ENCODE peak calls at places on chromosomes 16 and 17, in five cellular contexts. One of them, this sample, is unnamed. For H3K9me3 and H3K4me1, the result is how much of the 10 kb centered on the place peaks cover.

GRCh38 chr17:79844869-79845600 is 5.8 kb upstream of the CBX4 start:
- DNase-seq in BE2C: peak
- DNase-seq in fibroblast of lung: no peak
- DNase-seq in neural progenitor cell: peak
- DNase-seq in HepG2: peak
- DNase-seq in this sample: peak

GRCh38 chr17:75105269-75106080 is 4.3 kb upstream of the ARMC7 start:
- DNase-seq in BE2C: peak
- DNase-seq in fibroblast of lung: peak
- DNase-seq in neural progenitor cell: peak
- DNase-seq in HepG2: peak
- DNase-seq in this sample: peak

GRCh38 chr17:56478836-56479447 is 114.6 kb upstream of the NOG start:
- DNase-seq in BE2C: peak
- DNase-seq in fibroblast of lung: peak
- DNase-seq in neural progenitor cell: peak
- DNase-seq in HepG2: peak
- DNase-seq in this sample: no peak

GRCh38 chr17:63751806-63752205 is 10.2 kb upstream of the STRADA start:
- DNase-seq in BE2C: no peak
- DNase-seq in fibroblast of lung: no peak
- DNase-seq in neural progenitor cell: no peak
- DNase-seq in HepG2: no peak
- DNase-seq in this sample: no peak

GRCh38 chr17:64546716-64547115 is 39.9 kb downstream of the CEP95 start:
- DNase-seq in BE2C: no peak
- DNase-seq in fibroblast of lung: no peak
- DNase-seq in neural progenitor cell: no peak
- DNase-seq in HepG2: no peak
- DNase-seq in this sample: no peak

GRCh38 chr17:80773243-80773991 is 218.2 kb upstream of the CHMP6 start:
- DNase-seq in BE2C: peak
- DNase-seq in fibroblast of lung: peak
- DNase-seq in neural progenitor cell: peak
- DNase-seq in HepG2: no peak
- DNase-seq in this sample: no peak

GRCh38 chr16:24995469-24995868 is 19.7 kb downstream of the ARHGAP17 start:
- DNase-seq in BE2C: no peak
- DNase-seq in fibroblast of lung: no peak
- DNase-seq in neural progenitor cell: no peak
- DNase-seq in HepG2: no peak
- DNase-seq in this sample: no peak

GRCh38 chr17:42682400-42683384 is at the start of gene CNTNAP1:
- DNase-seq in BE2C: peak
- DNase-seq in fibroblast of lung: peak
- DNase-seq in neural progenitor cell: peak
- DNase-seq in HepG2: peak
- DNase-seq in this sample: no peak

GRCh38 chr16:19613834-19614233 is 58.3 kb downstream of the VPS35L start:
- DNase-seq in BE2C: no peak
- DNase-seq in fibroblast of lung: peak
- DNase-seq in neural progenitor cell: no peak
- DNase-seq in HepG2: no peak
- DNase-seq in this sample: no peak

GRCh38 chr16:23258919-23259237 is 43.2 kb upstream of the SCNN1B start:
- DNase-seq in BE2C: no peak
- DNase-seq in fibroblast of lung: no peak
- DNase-seq in neural progenitor cell: no peak
- DNase-seq in HepG2: no peak
- DNase-seq in this sample: no peak

GRCh38 chr17:49349535-49349934 is 12.5 kb downstream of the ZNF652 start:
- DNase-seq in BE2C: no peak
- DNase-seq in fibroblast of lung: no peak
- DNase-seq in neural progenitor cell: no peak
- DNase-seq in HepG2: no peak
- DNase-seq in this sample: no peak

GRCh38 chr17:7132511-7133094 is 18.0 kb upstream of the ASGR2 start:
- DNase-seq in BE2C: no peak
- DNase-seq in fibroblast of lung: no peak
- DNase-seq in neural progenitor cell: peak
- DNase-seq in HepG2: peak
- DNase-seq in this sample: no peak

GRCh38 chr17:8947201-8947600 is 18.3 kb downstream of the PIK3R5 start:
- DNase-seq in BE2C: no peak
- DNase-seq in fibroblast of lung: peak
- DNase-seq in neural progenitor cell: no peak
- DNase-seq in HepG2: no peak
- DNase-seq in this sample: no peak

GRCh38 chr16:85481738-85482137 is 131.4 kb upstream of the GSE1 start:
- DNase-seq in BE2C: no peak
- DNase-seq in fibroblast of lung: no peak
- DNase-seq in neural progenitor cell: no peak
- DNase-seq in HepG2: no peak
- DNase-seq in this sample: no peak

GRCh38 chr17:57604771-57605733 is 140.0 kb downstream of the CCDC182 start:
- DNase-seq in BE2C: peak
- DNase-seq in fibroblast of lung: peak
- DNase-seq in neural progenitor cell: peak
- DNase-seq in HepG2: no peak
- DNase-seq in this sample: no peak

GRCh38 chr17:17295141-17295540 is 8.0 kb upstream of the NT5M start:
- DNase-seq in BE2C: no peak
- DNase-seq in fibroblast of lung: no peak
- DNase-seq in neural progenitor cell: no peak
- DNase-seq in HepG2: no peak
- DNase-seq in this sample: no peak

GRCh38 chr17:1177099-1177996 is 2.4 kb downstream of the ABR start:
- DNase-seq in BE2C: no peak
- DNase-seq in fibroblast of lung: peak
- DNase-seq in neural progenitor cell: no peak
- DNase-seq in HepG2: no peak
- DNase-seq in this sample: no peak

GRCh38 chr17:77794846-77795245 is 163.7 kb upstream of the TNRC6C start:
- DNase-seq in BE2C: no peak
- DNase-seq in fibroblast of lung: no peak
- DNase-seq in neural progenitor cell: no peak
- DNase-seq in HepG2: no peak
- DNase-seq in this sample: no peak

GRCh38 chr17:43706235-43706634 is 44.5 kb upstream of the MEOX1 start:
- DNase-seq in BE2C: no peak
- DNase-seq in fibroblast of lung: no peak
- DNase-seq in neural progenitor cell: no peak
- DNase-seq in HepG2: no peak
- DNase-seq in this sample: no peak

GRCh38 chr17:41593306-41594095 is 6.8 kb upstream of the KRT14 start:
- DNase-seq in BE2C: no peak
- DNase-seq in fibroblast of lung: no peak
- DNase-seq in neural progenitor cell: no peak
- DNase-seq in HepG2: no peak
- DNase-seq in this sample: no peak

GRCh38 chr17:41594363-41594915 is 7.7 kb upstream of the KRT14 start:
- DNase-seq in BE2C: no peak
- DNase-seq in fibroblast of lung: no peak
- DNase-seq in neural progenitor cell: no peak
- DNase-seq in HepG2: no peak
- DNase-seq in this sample: no peak

GRCh38 chr17:41595585-41595984 is 8.9 kb upstream of the KRT14 start:
- DNase-seq in BE2C: no peak
- DNase-seq in fibroblast of lung: no peak
- DNase-seq in neural progenitor cell: no peak
- DNase-seq in HepG2: no peak
- DNase-seq in this sample: no peak

GRCh38 chr17:41589301-41589700 is 2.6 kb upstream of the KRT14 start:
- DNase-seq in BE2C: no peak
- DNase-seq in fibroblast of lung: no peak
- DNase-seq in neural progenitor cell: no peak
- DNase-seq in HepG2: no peak
- DNase-seq in this sample: no peak

DNA sequence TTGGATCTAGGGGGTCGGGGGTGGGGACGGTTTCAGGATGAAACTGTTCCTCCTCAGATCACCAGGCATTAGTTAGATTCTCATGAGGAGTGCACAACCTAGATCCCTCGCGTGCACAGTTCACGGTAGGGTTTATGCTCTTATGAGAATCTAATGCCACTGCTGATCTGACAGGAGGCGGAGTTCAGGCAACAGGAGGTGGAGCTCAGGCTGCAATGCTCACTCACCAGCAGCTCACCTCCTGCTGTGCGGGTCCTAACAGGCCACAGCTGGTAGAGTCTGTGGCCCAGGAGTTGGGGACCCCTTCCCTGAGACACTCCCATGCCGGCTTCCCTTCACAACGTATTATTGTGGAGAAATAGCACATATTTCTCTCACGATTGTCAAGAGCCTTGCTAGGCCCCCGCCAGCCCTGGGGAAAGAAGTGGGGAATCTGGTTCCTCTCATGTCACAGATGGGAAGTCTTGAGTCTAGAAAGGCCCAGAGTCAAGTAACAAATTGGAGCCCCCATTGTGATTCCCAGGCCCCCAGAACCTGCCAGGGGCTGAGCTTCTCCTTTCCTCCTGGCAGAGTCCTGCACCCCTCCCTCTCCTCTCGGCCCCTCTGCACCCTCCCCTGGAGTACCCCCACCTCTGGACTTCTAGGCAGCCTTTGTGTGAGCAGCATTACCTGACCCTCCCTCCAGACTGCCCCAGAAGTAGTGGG is 6.1 kb upstream of the KRT14 start:
- DNase-seq in BE2C: no peak
- DNase-seq in fibroblast of lung: no peak
- DNase-seq in neural progenitor cell: peak
- DNase-seq in HepG2: no peak
- DNase-seq in this sample: no peak
- H3K9me3 ChIP-seq in BE2C: under half
- H3K9me3 ChIP-seq in fibroblast of lung: under half
- H3K9me3 ChIP-seq in neural progenitor cell: under half
- H3K9me3 ChIP-seq in HepG2: under half
- H3K9me3 ChIP-seq in this sample: under half

GRCh38 chr17:65586899-65587298 is 25.5 kb upstream of the AXIN2 start:
- DNase-seq in BE2C: no peak
- DNase-seq in fibroblast of lung: no peak
- DNase-seq in neural progenitor cell: no peak
- DNase-seq in HepG2: no peak
- DNase-seq in this sample: no peak

GRCh38 chr17:65588194-65588808 is 26.9 kb upstream of the AXIN2 start:
- DNase-seq in BE2C: no peak
- DNase-seq in fibroblast of lung: peak
- DNase-seq in neural progenitor cell: no peak
- DNase-seq in HepG2: peak
- DNase-seq in this sample: peak

GRCh38 chr17:65583921-65584603 is 22.6 kb upstream of the AXIN2 start:
- DNase-seq in BE2C: no peak
- DNase-seq in fibroblast of lung: peak
- DNase-seq in neural progenitor cell: no peak
- DNase-seq in HepG2: peak
- DNase-seq in this sample: no peak

GRCh38 chr17:65587602-65588193 is 26.2 kb upstream of the AXIN2 start:
- DNase-seq in BE2C: no peak
- DNase-seq in fibroblast of lung: no peak
- DNase-seq in neural progenitor cell: no peak
- DNase-seq in HepG2: no peak
- DNase-seq in this sample: no peak

GRCh38 chr17:65584604-65585521 is 23.4 kb upstream of the AXIN2 start:
- DNase-seq in BE2C: no peak
- DNase-seq in fibroblast of lung: no peak
- DNase-seq in neural progenitor cell: no peak
- DNase-seq in HepG2: peak
- DNase-seq in this sample: no peak
- H3K4me1 ChIP-seq in BE2C: under half
- H3K4me1 ChIP-seq in fibroblast of lung: under half
- H3K4me1 ChIP-seq in neural progenitor cell: under half
- H3K4me1 ChIP-seq in HepG2: half or more
- H3K4me1 ChIP-seq in this sample: under half

DNA sequence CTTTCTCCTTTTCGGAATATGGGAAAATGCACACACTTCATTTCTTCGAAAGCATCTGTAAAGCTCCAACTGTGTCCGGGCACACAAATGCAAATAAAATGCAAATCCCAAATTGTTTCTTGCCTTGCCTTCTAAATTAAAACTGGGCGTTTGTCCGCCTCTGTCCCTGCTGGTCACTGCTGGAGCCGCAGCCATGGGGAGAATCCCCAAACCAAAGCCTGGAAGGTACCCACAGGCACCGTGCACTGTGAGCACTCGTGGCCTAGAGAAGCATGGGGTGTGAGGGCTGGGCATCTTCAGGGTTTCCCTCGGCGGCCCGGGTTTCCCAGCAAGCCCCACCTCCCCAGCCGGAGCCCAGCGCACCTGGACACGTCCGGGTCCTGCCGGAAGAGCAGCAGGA is 2.9 kb downstream of the SLC47A2 start:
- DNase-seq in BE2C: no peak
- DNase-seq in fibroblast of lung: no peak
- DNase-seq in neural progenitor cell: no peak
- DNase-seq in HepG2: no peak
- DNase-seq in this sample: no peak
- TF ChIP-seq CTCF in BE2C: no peak
- TF ChIP-seq CTCF in fibroblast of lung: peak
- TF ChIP-seq CTCF in neural progenitor cell: peak
- TF ChIP-seq CTCF in HepG2: no peak
- TF ChIP-seq CTCF in this sample: no peak

GRCh38 chr16:89105599-89106151 is 12.0 kb downstream of the ACSF3 start:
- DNase-seq in BE2C: no peak
- DNase-seq in fibroblast of lung: no peak
- DNase-seq in neural progenitor cell: no peak
- DNase-seq in HepG2: no peak
- DNase-seq in this sample: no peak
- H3K9me3 ChIP-seq in BE2C: under half
- H3K9me3 ChIP-seq in fibroblast of lung: under half
- H3K9me3 ChIP-seq in neural progenitor cell: under half
- H3K9me3 ChIP-seq in HepG2: under half
- H3K9me3 ChIP-seq in this sample: under half

GRCh38 chr16:66898933-66899309 is 18.6 kb downstream of the PDP2 start:
- DNase-seq in BE2C: no peak
- DNase-seq in fibroblast of lung: no peak
- DNase-seq in neural progenitor cell: no peak
- DNase-seq in HepG2: no peak
- DNase-seq in this sample: no peak
- H3K4me1 ChIP-seq in BE2C: under half
- H3K4me1 ChIP-seq in fibroblast of lung: under half
- H3K4me1 ChIP-seq in neural progenitor cell: under half
- H3K4me1 ChIP-seq in HepG2: half or more
- H3K4me1 ChIP-seq in this sample: under half

This sample was measured in lower lobe of right lung.